ENCODE peak calls at places on chromosomes 13 and 19, in eight cellular contexts. U is GM06990, L is PC-3, S is right lobe of liver, K is SK-N-SH, M is heart right ventricle, B is ovary, Z is bronchial epithelial cell. R is an unnamed sample.

GRCh38 chr19:46726551-46726950 is 9.6 kb upstream of the PRKD2 start:
- DNase-seq in U (no peak), L (no peak), S (no peak), K (no peak), M (no peak), B (no peak), Z (no peak), R (no peak)

GRCh38 chr19:36136975-36137686 is 2.7 kb upstream of the CAPNS1 start:
- DNase-seq in U (no peak), L (peak; percentile 91), S (peak; percentile 85), K (no peak), M (peak; percentile 48), B (no peak), Z (peak; percentile 95), R (peak; percentile 14)

GRCh38 chr19:29978139-29978538 is 36.1 kb downstream of the URI1 start:
- DNase-seq in U (no peak), L (no peak), S (no peak), K (no peak), M (no peak), B (no peak), Z (no peak), R (no peak)

GRCh38 chr13:108915634-108916497 is 286.5 kb downstream of the MYO16 start:
- DNase-seq in U (no peak), L (peak; percentile 86), S (peak; percentile 92), K (no peak), M (peak; percentile 51), B (peak; percentile 88), Z (peak; percentile 92), R (peak; percentile 94)

GRCh38 chr13:96020941-96021340 is 32.3 kb downstream of the UGGT2 start:
- DNase-seq in U (no peak), L (peak; percentile 65), S (no peak), K (no peak), M (no peak), B (no peak), Z (no peak), R (no peak)

GRCh38 chr13:36282818-36283432 is 14.7 kb downstream of the CCDC169 start:
- DNase-seq in U (no peak), L (peak; percentile 60), S (no peak), K (peak; percentile 44), M (no peak), B (no peak), Z (peak; percentile 51), R (peak; percentile 21)

GRCh38 chr19:55306712-55307111 is 18.4 kb downstream of the TMEM150B start:
- DNase-seq in U (no peak), L (no peak), S (no peak), K (no peak), M (no peak), B (no peak), Z (no peak), R (no peak)

GRCh38 chr19:41249707-41250423 is 14.3 kb upstream of the HNRNPUL1 start:
- DNase-seq in U (no peak), L (peak; percentile 34), S (no peak), K (no peak), M (no peak), B (no peak), Z (peak; percentile 47), R (no peak)

GRCh38 chr19:1615156-1615765 is 10.0 kb upstream of the UQCR11 start:
- DNase-seq in U (no peak), L (no peak), S (no peak), K (no peak), M (no peak), B (no peak), Z (no peak), R (no peak)

GRCh38 chr13:34025746-34026145 is 207.8 kb downstream of the RFC3 start:
- DNase-seq in U (no peak), L (peak; percentile 76), S (no peak), K (no peak), M (no peak), B (no peak), Z (peak; percentile 62), R (peak; percentile 66)

GRCh38 chr19:47735131-47735530 is 10.2 kb upstream of the NOP53 start:
- DNase-seq in U (no peak), L (no peak), S (no peak), K (no peak), M (no peak), B (no peak), Z (no peak), R (no peak)

GRCh38 chr13:114161644-114162532 is 17.2 kb upstream of the CFAP97D2 start:
- DNase-seq in U (no peak), L (peak; percentile 52), S (peak; percentile 62), K (no peak), M (no peak), B (peak; percentile 46), Z (peak; percentile 8), R (no peak)
- H3K4me3 ChIP-seq in U (no peak overlapping the region), L (peak overlapping the region; percentile 31), S (no peak overlapping the region), K (no peak overlapping the region), M (no peak overlapping the region), B (no peak overlapping the region), Z (peak overlapping the region; percentile 13), R (no peak overlapping the region)

GRCh38 chr19:4555657-4556561 is 3.6 kb downstream of the SEMA6B start:
- DNase-seq in U (no peak), L (peak; percentile 72), S (no peak), K (peak; percentile 77), M (no peak), B (no peak), Z (no peak), R (no peak)
- H3K4me3 ChIP-seq in U (no peak overlapping the region), L (peak overlapping the region; percentile 32), S (no peak overlapping the region), K (no peak overlapping the region), M (no peak overlapping the region), B (no peak overlapping the region), Z (no peak overlapping the region), R (no peak overlapping the region)

GRCh38 chr19:17953869-17954268 is 13.0 kb upstream of the KCNN1 start:
- DNase-seq in U (no peak), L (no peak), S (no peak), K (no peak), M (no peak), B (no peak), Z (no peak), R (no peak)

GRCh38 chr19:17950310-17951150 is 16.4 kb upstream of the KCNN1 start:
- DNase-seq in U (peak; percentile 48), L (no peak), S (no peak), K (no peak), M (no peak), B (no peak), Z (no peak), R (no peak)

GRCh38 chr19:17953316-17953801 is 13.5 kb upstream of the KCNN1 start:
- DNase-seq in U (no peak), L (no peak), S (no peak), K (no peak), M (no peak), B (no peak), Z (no peak), R (no peak)

GRCh38 chr19:17951151-17952040 is 15.5 kb upstream of the KCNN1 start:
- DNase-seq in U (no peak), L (no peak), S (no peak), K (no peak), M (no peak), B (no peak), Z (no peak), R (no peak)

DNA sequence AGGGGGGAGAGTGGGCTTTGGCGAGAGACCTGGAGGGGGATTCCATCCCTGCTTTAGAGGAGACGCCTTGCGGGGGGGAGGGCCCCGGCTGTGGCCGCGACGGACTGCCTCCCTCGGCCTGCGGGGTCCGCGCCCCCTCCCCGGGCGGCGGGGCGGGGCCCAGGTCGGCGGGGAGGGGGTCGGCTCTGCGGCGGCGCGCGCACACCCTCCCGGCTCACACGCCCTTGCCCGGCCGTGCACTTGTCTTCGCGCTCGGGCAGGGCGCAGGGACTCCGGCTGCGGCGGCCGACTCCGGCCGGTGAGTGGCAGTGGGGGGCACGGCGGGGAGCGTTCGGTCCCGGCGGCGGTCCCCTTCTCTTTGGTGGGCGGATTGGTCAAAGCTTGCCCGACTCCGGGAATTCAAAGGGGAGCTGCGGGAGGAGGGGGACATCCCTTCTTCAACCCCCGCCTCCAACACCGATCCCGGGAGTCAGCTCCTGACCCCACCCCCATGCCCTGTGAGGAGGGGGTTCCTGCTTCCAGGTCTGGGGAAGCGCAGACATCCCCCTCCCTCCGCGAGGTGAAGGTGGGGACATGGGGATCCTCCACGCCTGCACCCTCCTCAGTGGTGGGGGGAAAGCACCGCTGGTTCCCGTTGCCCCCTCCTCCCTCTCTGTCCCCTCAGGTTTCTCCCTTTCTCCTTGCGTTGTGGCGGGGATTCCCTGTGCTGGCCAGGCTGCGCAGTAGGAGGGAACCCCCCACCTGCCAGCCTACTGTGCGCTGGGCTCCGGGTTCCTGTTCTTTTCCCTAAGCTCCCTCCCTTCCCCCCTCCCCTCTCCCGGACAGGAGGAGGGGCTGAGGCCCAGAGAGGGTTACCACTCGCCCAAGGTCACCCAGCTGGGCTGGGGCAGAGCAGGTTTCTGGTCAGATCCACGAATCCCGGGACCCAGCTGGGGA is 14.6 kb upstream of the KCNN1 start:
- DNase-seq in U (no peak), L (no peak), S (no peak), K (peak; percentile 75), M (no peak), B (no peak), Z (no peak), R (no peak)
- H3K4me3 ChIP-seq in U (peak overlapping the region; percentile 31), L (no peak overlapping the region), S (no peak overlapping the region), K (no peak overlapping the region), M (no peak overlapping the region), B (no peak overlapping the region), Z (no peak overlapping the region), R (no peak overlapping the region)

GRCh38 chr19:18849838-18850400 is 18.2 kb downstream of the UPF1 start:
- DNase-seq in U (peak; percentile 47), L (no peak), S (peak; percentile 49), K (no peak), M (no peak), B (no peak), Z (no peak), R (no peak)
- H3K4me3 ChIP-seq in U (peak overlapping the region; percentile 10), L (no peak overlapping the region), S (no peak overlapping the region), K (no peak overlapping the region), M (no peak overlapping the region), B (no peak overlapping the region), Z (no peak overlapping the region), R (no peak overlapping the region)

GRCh38 chr19:45667620-45668341 is at the start of gene GIPR:
- DNase-seq in U (peak; percentile 81), L (peak; percentile 70), S (peak; percentile 60), K (peak; percentile 74), M (peak; percentile 71), B (no peak), Z (peak; percentile 85), R (peak; percentile 69)
- H3K4me3 ChIP-seq in U (peak within 1 kb of the TSS; percentile 76), L (peak within 1 kb of the TSS; percentile 68), S (no peak within 1 kb of the TSS), K (peak within 1 kb of the TSS; percentile 65), M (peak within 1 kb of the TSS; percentile 49), B (no peak within 1 kb of the TSS), Z (peak within 1 kb of the TSS; percentile 22), R (peak within 1 kb of the TSS; percentile 40)